ENCODE peak calls at places on chromosome 16, in four cellular contexts. K is DND-41, X is iris pigment epithelial cell, O is LHCN-M2. B is an unnamed sample.

GRCh38 chr16:16934660-16935059 is 536.1 kb downstream of the XYLT1 start:
- DNase-seq in K (no peak), X (no peak), O (no peak), B (no peak)

GRCh38 chr16:27363797-27364196 is 38.2 kb upstream of the IL21R start:
- DNase-seq in K (no peak), X (no peak), O (no peak), B (no peak)

GRCh38 chr16:66741131-66741900 is 10.1 kb downstream of the DYNC1LI2 start:
- DNase-seq in K (no peak), X (peak; percentile 94), O (peak; percentile 90), B (no peak)

GRCh38 chr16:89185062-89185751 is 13.7 kb downstream of the CDH15 start:
- DNase-seq in K (peak; percentile 41), X (no peak), O (peak; percentile 39), B (no peak)

GRCh38 chr16:78396046-78396445 is 296.6 kb downstream of the WWOX start:
- DNase-seq in K (no peak), X (no peak), O (no peak), B (no peak)

GRCh38 chr16:2905988-2906387 is 5.7 kb upstream of the FLYWCH1 start:
- DNase-seq in K (no peak), X (no peak), O (no peak), B (no peak)

GRCh38 chr16:65075877-65076276 is 46.0 kb downstream of the CDH11 start:
- DNase-seq in K (no peak), X (no peak), O (no peak), B (no peak)

GRCh38 chr16:68475071-68475470 is 26.8 kb upstream of the SMPD3 start:
- DNase-seq in K (no peak), X (no peak), O (no peak), B (no peak)

GRCh38 chr16:75012380-75013081 is 13.7 kb downstream of the ZNRF1 start:
- DNase-seq in K (no peak), X (no peak), O (no peak), B (no peak)

GRCh38 chr16:27080870-27081269 is 14.1 kb downstream of the C16orf82 start:
- DNase-seq in K (no peak), X (peak; percentile 12), O (no peak), B (no peak)

GRCh38 chr16:86668136-86668535 is 89.8 kb downstream of the FOXL1 start:
- DNase-seq in K (no peak), X (peak; percentile 85), O (peak; percentile 69), B (no peak)

GRCh38 chr16:959232-960040 is 11.3 kb downstream of the LMF1 start:
- DNase-seq in K (no peak), X (no peak), O (no peak), B (no peak)

GRCh38 chr16:88113545-88114045 is 162.4 kb downstream of the BANP start:
- DNase-seq in K (no peak), X (no peak), O (no peak), B (no peak)

GRCh38 chr16:35523991-35524390 is 2064.6 kb downstream of the TP53TG3F start:
- DNase-seq in K (no peak), X (no peak), O (no peak), B (no peak)

B was measured in HAP-1.